ENCODE peak calls at places on chromosomes 12 and 14, in six cellular contexts. One of them, this sample, is unnamed.

GRCh38 chr12:80041071-80041470 is 58.3 kb upstream of the OTOGL start:
- DNase-seq in aorta: no peak
- DNase-seq in neuronal stem cell: no peak
- DNase-seq in GM23338: no peak
- DNase-seq in uterus: no peak
- DNase-seq in PC-9: no peak
- DNase-seq in this sample: no peak

GRCh38 chr12:62676521-62677307 is 210.1 kb downstream of the MON2 start:
- DNase-seq in aorta: no peak
- DNase-seq in GM23338: no peak
- DNase-seq in neuronal stem cell: no peak
- DNase-seq in PC-9: no peak
- DNase-seq in uterus: no peak
- DNase-seq in this sample: peak; percentile 69

GRCh38 chr14:69852897-69853296 is 26.3 kb upstream of the SMOC1 start:
- DNase-seq in neuronal stem cell: no peak
- DNase-seq in uterus: no peak
- DNase-seq in aorta: no peak
- DNase-seq in PC-9: no peak
- DNase-seq in GM23338: no peak
- DNase-seq in this sample: no peak

GRCh38 chr14:79809849-79810612 is 401.3 kb downstream of the DIO2 start:
- DNase-seq in GM23338: peak; percentile 27
- DNase-seq in uterus: no peak
- DNase-seq in PC-9: peak; percentile 38
- DNase-seq in neuronal stem cell: peak; percentile 8
- DNase-seq in aorta: no peak
- DNase-seq in this sample: no peak

GRCh38 chr12:57631566-57632368 is 1.2 kb downstream of the B4GALNT1 start:
- DNase-seq in aorta: no peak
- DNase-seq in neuronal stem cell: no peak
- DNase-seq in GM23338: peak; percentile 47
- DNase-seq in PC-9: no peak
- DNase-seq in uterus: no peak
- DNase-seq in this sample: no peak

GRCh38 chr12:14962797-14963196 is 1.4 kb upstream of the ARHGDIB start:
- DNase-seq in uterus: no peak
- DNase-seq in PC-9: no peak
- DNase-seq in aorta: no peak
- DNase-seq in neuronal stem cell: no peak
- DNase-seq in GM23338: no peak
- DNase-seq in this sample: no peak

GRCh38 chr12:119208626-119209061 is 29.9 kb downstream of the HSPB8 start:
- DNase-seq in PC-9: peak; percentile 72
- DNase-seq in aorta: peak; percentile 81
- DNase-seq in GM23338: peak; percentile 47
- DNase-seq in neuronal stem cell: peak; percentile 63
- DNase-seq in uterus: peak; percentile 63
- DNase-seq in this sample: peak; percentile 54

GRCh38 chr12:69096669-69097364 is 142.6 kb upstream of the CPSF6 start:
- DNase-seq in aorta: no peak
- DNase-seq in GM23338: no peak
- DNase-seq in neuronal stem cell: no peak
- DNase-seq in uterus: no peak
- DNase-seq in PC-9: no peak
- DNase-seq in this sample: no peak

GRCh38 chr12:69440016-69440415 is 30.2 kb upstream of the FRS2 start:
- DNase-seq in aorta: no peak
- DNase-seq in GM23338: no peak
- DNase-seq in neuronal stem cell: no peak
- DNase-seq in PC-9: no peak
- DNase-seq in uterus: no peak
- DNase-seq in this sample: no peak

GRCh38 chr14:24080888-24081738 is 9.8 kb downstream of the CPNE6 start:
- DNase-seq in neuronal stem cell: no peak
- DNase-seq in PC-9: no peak
- DNase-seq in aorta: peak; percentile 75
- DNase-seq in uterus: peak; percentile 32
- DNase-seq in GM23338: peak; percentile 81
- DNase-seq in this sample: peak; percentile 71
- H3K27ac ChIP-seq in neuronal stem cell: no peak overlapping the region
- H3K27ac ChIP-seq in PC-9: no peak overlapping the region
- H3K27ac ChIP-seq in aorta: no peak overlapping the region
- H3K27ac ChIP-seq in uterus: no peak overlapping the region
- H3K27ac ChIP-seq in GM23338: peak overlapping the region; percentile 78
- H3K27ac ChIP-seq in this sample: peak overlapping the region; percentile 65

DNA sequence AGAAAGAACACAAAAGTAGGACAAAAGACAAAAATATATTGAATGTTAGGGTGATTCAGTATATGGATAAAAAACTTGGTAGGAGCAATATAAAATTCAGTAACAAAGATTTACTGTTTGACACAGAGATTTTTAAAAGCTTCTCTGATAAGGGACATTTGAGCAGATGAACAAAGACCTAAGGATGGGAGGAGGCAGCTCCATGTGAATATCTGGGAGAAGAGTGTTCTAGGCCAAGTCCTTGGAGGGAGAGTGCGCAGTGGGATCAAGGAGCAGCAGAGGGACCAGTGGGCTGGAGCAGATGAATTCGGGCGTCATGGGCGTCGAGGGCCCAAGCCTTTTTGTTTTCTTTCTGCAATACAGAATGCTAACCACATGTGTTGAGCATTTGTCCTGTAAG is 174.4 kb downstream of the PRKCH start:
- DNase-seq in neuronal stem cell: no peak
- DNase-seq in PC-9: no peak
- DNase-seq in aorta: no peak
- DNase-seq in GM23338: no peak
- DNase-seq in uterus: no peak
- DNase-seq in this sample: no peak
- H3K36me3 ChIP-seq in neuronal stem cell: no peaks in the 10 kb centered on the region
- H3K36me3 ChIP-seq in PC-9: peaks cover 10% of the 10 kb centered on the region
- H3K36me3 ChIP-seq in aorta: no peaks in the 10 kb centered on the region
- H3K36me3 ChIP-seq in GM23338: no peaks in the 10 kb centered on the region
- H3K36me3 ChIP-seq in uterus: no peaks in the 10 kb centered on the region
- H3K36me3 ChIP-seq in this sample: no peaks in the 10 kb centered on the region

GRCh38 chr14:34460841-34461240 is 1.2 kb downstream of the SPTSSA start:
- DNase-seq in neuronal stem cell: peak; percentile 12
- DNase-seq in GM23338: no peak
- DNase-seq in uterus: no peak
- DNase-seq in PC-9: peak; percentile 67
- DNase-seq in aorta: no peak
- DNase-seq in this sample: no peak
- H3K27ac ChIP-seq in neuronal stem cell: no peak overlapping the region
- H3K27ac ChIP-seq in GM23338: no peak overlapping the region
- H3K27ac ChIP-seq in uterus: peak overlapping the region; percentile 93
- H3K27ac ChIP-seq in PC-9: no peak overlapping the region
- H3K27ac ChIP-seq in aorta: no peak overlapping the region
- H3K27ac ChIP-seq in this sample: peak overlapping the region; percentile 89

GRCh38 chr12:49944046-49944445 is 6.5 kb upstream of the AQP2 start:
- DNase-seq in uterus: no peak
- DNase-seq in aorta: no peak
- DNase-seq in neuronal stem cell: no peak
- DNase-seq in PC-9: no peak
- DNase-seq in GM23338: no peak
- DNase-seq in this sample: peak; percentile 21
- H3K36me3 ChIP-seq in uterus: no peaks in the 10 kb centered on the region
- H3K36me3 ChIP-seq in aorta: no peaks in the 10 kb centered on the region
- H3K36me3 ChIP-seq in neuronal stem cell: no peaks in the 10 kb centered on the region
- H3K36me3 ChIP-seq in PC-9: no peaks in the 10 kb centered on the region
- H3K36me3 ChIP-seq in GM23338: no peaks in the 10 kb centered on the region
- H3K36me3 ChIP-seq in this sample: no peaks in the 10 kb centered on the region

GRCh38 chr14:100442473-100443260 is 119.5 kb downstream of the SLC25A47 start:
- DNase-seq in uterus: no peak
- DNase-seq in PC-9: no peak
- DNase-seq in neuronal stem cell: no peak
- DNase-seq in aorta: peak; percentile 46
- DNase-seq in GM23338: no peak
- DNase-seq in this sample: no peak
- H3K27ac ChIP-seq in uterus: no peak overlapping the region
- H3K27ac ChIP-seq in PC-9: no peak overlapping the region
- H3K27ac ChIP-seq in neuronal stem cell: no peak overlapping the region
- H3K27ac ChIP-seq in aorta: no peak overlapping the region
- H3K27ac ChIP-seq in GM23338: no peak overlapping the region
- H3K27ac ChIP-seq in this sample: no peak overlapping the region

DNA sequence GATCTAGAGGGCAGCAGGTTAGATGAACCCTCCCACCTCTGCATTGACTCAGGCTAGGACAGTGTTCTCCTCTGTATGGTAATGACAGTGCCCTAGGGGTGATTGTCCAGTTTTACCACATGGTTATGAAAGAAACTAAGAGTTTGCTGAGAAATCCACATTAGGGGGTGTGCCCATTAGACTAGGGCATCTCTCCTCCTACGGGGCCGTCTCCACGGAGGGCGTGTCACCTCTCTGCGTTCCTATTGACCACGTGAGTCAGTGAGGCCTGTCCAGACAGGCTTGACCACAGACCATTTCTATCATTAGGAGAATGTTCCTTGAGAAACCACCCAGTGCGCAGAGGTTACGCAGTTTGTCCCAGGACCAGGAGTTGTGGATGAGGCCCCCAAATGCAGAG is 8.3 kb downstream of the MVK start:
- DNase-seq in neuronal stem cell: no peak
- DNase-seq in GM23338: no peak
- DNase-seq in uterus: no peak
- DNase-seq in aorta: no peak
- DNase-seq in PC-9: peak; percentile 89
- DNase-seq in this sample: peak; percentile 58
- H3K36me3 ChIP-seq in neuronal stem cell: peaks cover 56% of the 10 kb centered on the region
- H3K36me3 ChIP-seq in GM23338: peaks cover 15% of the 10 kb centered on the region
- H3K36me3 ChIP-seq in uterus: no peaks in the 10 kb centered on the region
- H3K36me3 ChIP-seq in aorta: peaks cover 4% of the 10 kb centered on the region
- H3K36me3 ChIP-seq in PC-9: peaks cover 4% of the 10 kb centered on the region
- H3K36me3 ChIP-seq in this sample: no peaks in the 10 kb centered on the region

DNA sequence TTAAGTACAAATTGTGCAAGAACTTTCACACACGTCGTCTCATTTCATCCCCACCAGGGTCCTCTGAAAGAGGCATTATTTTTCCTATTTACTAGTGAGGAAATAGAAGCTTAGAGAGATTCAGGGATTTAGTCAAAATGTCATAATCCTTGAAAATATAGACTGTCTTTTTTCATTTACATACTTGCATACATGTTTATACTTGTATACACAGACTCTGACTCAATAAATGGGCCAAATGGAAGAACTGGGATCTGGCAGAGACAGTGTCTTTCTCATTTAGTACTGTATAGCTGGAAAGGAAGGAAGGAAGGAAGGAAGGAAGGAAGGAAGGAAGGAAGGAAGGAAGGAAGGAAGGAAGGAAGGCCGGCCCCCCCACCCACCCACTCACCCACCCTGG is 357.7 kb upstream of the SOX5 start:
- DNase-seq in GM23338: no peak
- DNase-seq in neuronal stem cell: no peak
- DNase-seq in aorta: no peak
- DNase-seq in uterus: no peak
- DNase-seq in PC-9: no peak
- DNase-seq in this sample: no peak
- H3K27ac ChIP-seq in GM23338: no peak overlapping the region
- H3K27ac ChIP-seq in neuronal stem cell: no peak overlapping the region
- H3K27ac ChIP-seq in aorta: no peak overlapping the region
- H3K27ac ChIP-seq in uterus: no peak overlapping the region
- H3K27ac ChIP-seq in PC-9: no peak overlapping the region
- H3K27ac ChIP-seq in this sample: no peak overlapping the region

DNA sequence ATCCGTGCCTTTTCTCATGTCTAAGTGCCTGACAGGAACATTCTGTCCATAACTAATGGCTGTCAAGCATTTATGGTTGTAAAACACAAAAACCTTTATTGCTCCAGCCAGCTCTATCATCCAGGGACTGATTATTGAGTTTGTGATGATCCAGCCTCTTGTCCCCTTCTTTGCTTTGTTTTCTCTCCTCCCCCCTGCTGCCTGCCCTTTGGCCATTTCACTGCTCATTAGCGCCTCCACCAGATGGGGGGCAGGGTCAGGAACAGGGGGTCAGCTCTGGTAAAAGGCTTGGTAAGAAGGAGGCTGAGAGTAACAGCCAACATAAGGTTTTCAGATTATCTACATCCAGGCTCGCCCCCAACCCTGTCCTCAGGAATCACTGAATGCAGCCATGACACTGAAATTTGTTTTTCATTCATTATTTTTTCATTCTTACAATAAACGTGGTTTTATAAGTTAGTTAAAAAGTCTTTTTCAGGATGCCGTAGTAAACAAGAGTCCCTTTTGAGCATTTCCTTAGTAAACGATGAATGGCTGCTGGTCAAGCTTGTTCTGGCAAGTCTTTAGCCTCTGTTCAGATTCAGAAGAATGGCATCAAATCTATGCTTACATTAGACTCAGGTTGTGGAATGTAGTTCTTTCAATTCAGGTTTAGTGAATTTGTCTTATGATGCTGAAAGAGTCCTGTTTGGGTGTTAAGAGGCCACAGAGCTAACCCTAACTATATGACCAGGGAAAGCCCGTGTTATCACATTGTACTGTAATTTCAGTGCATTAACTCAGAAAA is 21.7 kb downstream of the HMGA2 start:
- DNase-seq in aorta: no peak
- DNase-seq in GM23338: peak; percentile 83
- DNase-seq in neuronal stem cell: peak; percentile 59
- DNase-seq in PC-9: no peak
- DNase-seq in uterus: no peak
- DNase-seq in this sample: no peak
- H3K36me3 ChIP-seq in aorta: no peaks in the 10 kb centered on the region
- H3K36me3 ChIP-seq in GM23338: no peaks in the 10 kb centered on the region
- H3K36me3 ChIP-seq in neuronal stem cell: peaks cover 8% of the 10 kb centered on the region
- H3K36me3 ChIP-seq in PC-9: peaks cover 56% of the 10 kb centered on the region
- H3K36me3 ChIP-seq in uterus: no peaks in the 10 kb centered on the region
- H3K36me3 ChIP-seq in this sample: no peaks in the 10 kb centered on the region